ENCODE peak calls at places on chromosomes 2 and 18, in seven cellular contexts. One of them, this sample, is unnamed.

GRCh38 chr2:191479680-191480023 is 198.3 kb upstream of the NABP1 start:
- DNase-seq in ovary: no peak
- DNase-seq in ascending aorta: no peak
- DNase-seq in kidney: no peak
- DNase-seq in esophagus muscularis mucosa: no peak
- DNase-seq in cardiac muscle cell: no peak
- DNase-seq in uterus: no peak
- DNase-seq in this sample: no peak

GRCh38 chr2:43370146-43370545 is 143.7 kb upstream of the ZFP36L2 start:
- DNase-seq in ovary: no peak
- DNase-seq in ascending aorta: no peak
- DNase-seq in kidney: no peak
- DNase-seq in esophagus muscularis mucosa: no peak
- DNase-seq in cardiac muscle cell: no peak
- DNase-seq in uterus: no peak
- DNase-seq in this sample: no peak

GRCh38 chr18:44840053-44840826 is 159.6 kb downstream of the SETBP1 start:
- DNase-seq in ovary: peak; percentile 51
- DNase-seq in ascending aorta: no peak
- DNase-seq in kidney: no peak
- DNase-seq in esophagus muscularis mucosa: no peak
- DNase-seq in cardiac muscle cell: no peak
- DNase-seq in uterus: no peak
- DNase-seq in this sample: no peak

GRCh38 chr2:69221960-69222751 is 164.9 kb downstream of the GFPT1 start:
- DNase-seq in ovary: no peak
- DNase-seq in ascending aorta: no peak
- DNase-seq in kidney: no peak
- DNase-seq in esophagus muscularis mucosa: no peak
- DNase-seq in cardiac muscle cell: no peak
- DNase-seq in uterus: no peak
- DNase-seq in this sample: no peak

GRCh38 chr2:109470121-109470921 is 143.4 kb downstream of the SEPTIN10 start:
- DNase-seq in ovary: no peak
- DNase-seq in ascending aorta: no peak
- DNase-seq in kidney: no peak
- DNase-seq in esophagus muscularis mucosa: no peak
- DNase-seq in cardiac muscle cell: no peak
- DNase-seq in uterus: no peak
- DNase-seq in this sample: peak; percentile 43

GRCh38 chr2:86671304-86671981 is 47.8 kb upstream of the RNF103 start:
- DNase-seq in ovary: no peak
- DNase-seq in ascending aorta: no peak
- DNase-seq in kidney: no peak
- DNase-seq in esophagus muscularis mucosa: no peak
- DNase-seq in cardiac muscle cell: no peak
- DNase-seq in uterus: no peak
- DNase-seq in this sample: no peak

GRCh38 chr2:62195421-62196277 is at the start of gene B3GNT2:
- DNase-seq in ovary: peak; percentile 87
- DNase-seq in ascending aorta: peak; percentile 88
- DNase-seq in kidney: peak; percentile 95
- DNase-seq in esophagus muscularis mucosa: peak; percentile 95
- DNase-seq in cardiac muscle cell: peak; percentile 88
- DNase-seq in uterus: peak; percentile 85
- DNase-seq in this sample: peak; percentile 88

GRCh38 chr2:13413989-13414388 is 697.3 kb downstream of the TRIB2 start:
- DNase-seq in ovary: no peak
- DNase-seq in ascending aorta: no peak
- DNase-seq in kidney: no peak
- DNase-seq in esophagus muscularis mucosa: no peak
- DNase-seq in cardiac muscle cell: no peak
- DNase-seq in uterus: no peak
- DNase-seq in this sample: no peak

GRCh38 chr2:101002562-101003277 is 631 bp downstream of the RPL31 start:
- DNase-seq in ovary: no peak
- DNase-seq in ascending aorta: no peak
- DNase-seq in kidney: no peak
- DNase-seq in esophagus muscularis mucosa: no peak
- DNase-seq in cardiac muscle cell: no peak
- DNase-seq in uterus: no peak
- DNase-seq in this sample: no peak

GRCh38 chr2:226115832-226116200 is 683.8 kb downstream of the IRS1 start:
- DNase-seq in ovary: no peak
- DNase-seq in ascending aorta: no peak
- DNase-seq in kidney: no peak
- DNase-seq in esophagus muscularis mucosa: no peak
- DNase-seq in cardiac muscle cell: no peak
- DNase-seq in uterus: no peak
- DNase-seq in this sample: no peak

GRCh38 chr2:10462178-10463083 is 14.3 kb upstream of the ODC1 start:
- DNase-seq in ovary: no peak
- DNase-seq in ascending aorta: peak; percentile 58
- DNase-seq in kidney: no peak
- DNase-seq in esophagus muscularis mucosa: no peak
- DNase-seq in cardiac muscle cell: no peak
- DNase-seq in uterus: no peak
- DNase-seq in this sample: no peak

GRCh38 chr2:112693596-112693995 is 27.2 kb upstream of the NT5DC4 start:
- DNase-seq in ovary: no peak
- DNase-seq in ascending aorta: no peak
- DNase-seq in kidney: no peak
- DNase-seq in esophagus muscularis mucosa: no peak
- DNase-seq in cardiac muscle cell: no peak
- DNase-seq in uterus: no peak
- DNase-seq in this sample: no peak

GRCh38 chr18:5868218-5868904 is 27.0 kb downstream of the TMEM200C start:
- DNase-seq in ovary: peak; percentile 75
- DNase-seq in ascending aorta: no peak
- DNase-seq in kidney: no peak
- DNase-seq in esophagus muscularis mucosa: no peak
- DNase-seq in cardiac muscle cell: peak; percentile 94
- DNase-seq in uterus: peak; percentile 51
- DNase-seq in this sample: peak; percentile 25

GRCh38 chr18:34742761-34743366 is 32.8 kb downstream of the DTNA start:
- DNase-seq in ovary: no peak
- DNase-seq in ascending aorta: no peak
- DNase-seq in kidney: no peak
- DNase-seq in esophagus muscularis mucosa: no peak
- DNase-seq in cardiac muscle cell: no peak
- DNase-seq in uterus: no peak
- DNase-seq in this sample: no peak

GRCh38 chr2:10686176-10686575 is 3.6 kb downstream of the NOL10 start:
- DNase-seq in ovary: no peak
- DNase-seq in ascending aorta: no peak
- DNase-seq in kidney: no peak
- DNase-seq in esophagus muscularis mucosa: no peak
- DNase-seq in cardiac muscle cell: no peak
- DNase-seq in uterus: no peak
- DNase-seq in this sample: no peak

GRCh38 chr2:212030709-212031108 is 507.9 kb downstream of the ERBB4 start:
- DNase-seq in ovary: no peak
- DNase-seq in ascending aorta: no peak
- DNase-seq in kidney: no peak
- DNase-seq in esophagus muscularis mucosa: no peak
- DNase-seq in cardiac muscle cell: no peak
- DNase-seq in uterus: no peak
- DNase-seq in this sample: no peak

GRCh38 chr18:37408676-37409305 is 156.8 kb downstream of the CELF4 start:
- DNase-seq in ovary: no peak
- DNase-seq in ascending aorta: no peak
- DNase-seq in kidney: no peak
- DNase-seq in esophagus muscularis mucosa: no peak
- DNase-seq in cardiac muscle cell: no peak
- DNase-seq in uterus: no peak
- DNase-seq in this sample: no peak

GRCh38 chr18:37407571-37407970 is 158.0 kb downstream of the CELF4 start:
- DNase-seq in ovary: no peak
- DNase-seq in ascending aorta: no peak
- DNase-seq in kidney: no peak
- DNase-seq in esophagus muscularis mucosa: no peak
- DNase-seq in cardiac muscle cell: no peak
- DNase-seq in uterus: no peak
- DNase-seq in this sample: no peak

GRCh38 chr18:37412757-37413156 is 152.8 kb downstream of the CELF4 start:
- DNase-seq in ovary: no peak
- DNase-seq in ascending aorta: no peak
- DNase-seq in kidney: no peak
- DNase-seq in esophagus muscularis mucosa: no peak
- DNase-seq in cardiac muscle cell: no peak
- DNase-seq in uterus: no peak
- DNase-seq in this sample: no peak

GRCh38 chr18:37405772-37406171 is 159.8 kb downstream of the CELF4 start:
- DNase-seq in ovary: no peak
- DNase-seq in ascending aorta: no peak
- DNase-seq in kidney: no peak
- DNase-seq in esophagus muscularis mucosa: no peak
- DNase-seq in cardiac muscle cell: no peak
- DNase-seq in uterus: no peak
- DNase-seq in this sample: no peak

GRCh38 chr18:37409870-37410269 is 155.7 kb downstream of the CELF4 start:
- DNase-seq in ovary: no peak
- DNase-seq in ascending aorta: no peak
- DNase-seq in kidney: no peak
- DNase-seq in esophagus muscularis mucosa: no peak
- DNase-seq in cardiac muscle cell: peak; percentile 63
- DNase-seq in uterus: no peak
- DNase-seq in this sample: peak; percentile 50
- H3K4me3 ChIP-seq in ovary: no peak overlapping the region
- H3K4me3 ChIP-seq in ascending aorta: no peak overlapping the region
- H3K4me3 ChIP-seq in kidney: no peak overlapping the region
- H3K4me3 ChIP-seq in esophagus muscularis mucosa: no peak overlapping the region
- H3K4me3 ChIP-seq in cardiac muscle cell: no peak overlapping the region
- H3K4me3 ChIP-seq in uterus: no peak overlapping the region
- H3K4me3 ChIP-seq in this sample: no peak overlapping the region

DNA sequence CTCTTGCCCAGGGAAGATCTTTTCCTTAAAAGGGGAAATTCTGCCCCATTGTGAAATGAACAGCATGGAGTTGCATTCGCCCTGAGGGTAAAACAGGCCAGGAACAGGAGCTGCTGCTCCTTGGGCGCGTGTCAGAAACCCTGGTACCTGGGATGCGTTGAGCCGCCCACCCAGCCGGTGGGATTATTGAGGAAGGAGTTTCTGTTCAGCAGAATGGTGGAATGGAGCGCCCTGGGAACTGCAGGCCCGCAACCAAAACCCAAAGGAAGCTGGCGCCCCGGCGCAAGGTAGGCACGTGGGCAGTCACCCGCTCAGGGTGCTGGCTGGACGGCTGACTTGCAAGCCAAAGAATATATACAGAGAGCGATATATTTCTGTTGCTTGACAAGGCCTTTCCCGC is 73.5 kb downstream of the MTCL1 start:
- DNase-seq in ovary: no peak
- DNase-seq in ascending aorta: no peak
- DNase-seq in kidney: no peak
- DNase-seq in esophagus muscularis mucosa: no peak
- DNase-seq in cardiac muscle cell: no peak
- DNase-seq in uterus: no peak
- DNase-seq in this sample: no peak
- H3K4me1 ChIP-seq in ovary: peaks cover 5% of the 10 kb centered on the region
- H3K4me1 ChIP-seq in ascending aorta: no peaks in the 10 kb centered on the region
- H3K4me1 ChIP-seq in kidney: no peaks in the 10 kb centered on the region
- H3K4me1 ChIP-seq in esophagus muscularis mucosa: no peaks in the 10 kb centered on the region
- H3K4me1 ChIP-seq in cardiac muscle cell: peaks cover 12% of the 10 kb centered on the region
- H3K4me1 ChIP-seq in uterus: no peaks in the 10 kb centered on the region
- H3K4me1 ChIP-seq in this sample: no peaks in the 10 kb centered on the region

GRCh38 chr2:218271865-218272530 is 1.7 kb downstream of the PNKD start:
- DNase-seq in ovary: no peak
- DNase-seq in ascending aorta: no peak
- DNase-seq in kidney: no peak
- DNase-seq in esophagus muscularis mucosa: no peak
- DNase-seq in cardiac muscle cell: no peak
- DNase-seq in uterus: no peak
- DNase-seq in this sample: no peak

GRCh38 chr2:218272531-218273212 is 2.4 kb downstream of the PNKD start:
- DNase-seq in ovary: peak; percentile 83
- DNase-seq in ascending aorta: peak; percentile 98
- DNase-seq in kidney: peak; percentile 95
- DNase-seq in esophagus muscularis mucosa: peak; percentile 97
- DNase-seq in cardiac muscle cell: peak; percentile 83
- DNase-seq in uterus: peak; percentile 89
- DNase-seq in this sample: peak; percentile 86

GRCh38 chr2:218269900-218270720 is at the start of the genes AAMP and PNKD:
- DNase-seq in ovary: peak; percentile 100
- DNase-seq in ascending aorta: peak; percentile 100
- DNase-seq in kidney: peak; percentile 100
- DNase-seq in esophagus muscularis mucosa: peak; percentile 100
- DNase-seq in cardiac muscle cell: peak; percentile 100
- DNase-seq in uterus: peak; percentile 100
- DNase-seq in this sample: peak; percentile 100

GRCh38 chr2:218270721-218271486 is 585 bp downstream of the PNKD start:
- DNase-seq in ovary: no peak
- DNase-seq in ascending aorta: peak; percentile 64
- DNase-seq in kidney: no peak
- DNase-seq in esophagus muscularis mucosa: no peak
- DNase-seq in cardiac muscle cell: no peak
- DNase-seq in uterus: no peak
- DNase-seq in this sample: no peak

GRCh38 chr2:218271487-218271797 is 1.1 kb downstream of the PNKD start:
- DNase-seq in ovary: no peak
- DNase-seq in ascending aorta: no peak
- DNase-seq in kidney: no peak
- DNase-seq in esophagus muscularis mucosa: no peak
- DNase-seq in cardiac muscle cell: no peak
- DNase-seq in uterus: no peak
- DNase-seq in this sample: no peak
- H3K4me3 ChIP-seq in ovary: peak overlapping the region; percentile 89
- H3K4me3 ChIP-seq in ascending aorta: peak overlapping the region; percentile 79
- H3K4me3 ChIP-seq in kidney: peak overlapping the region; percentile 95
- H3K4me3 ChIP-seq in esophagus muscularis mucosa: peak overlapping the region; percentile 91
- H3K4me3 ChIP-seq in cardiac muscle cell: peak overlapping the region; percentile 71
- H3K4me3 ChIP-seq in uterus: peak overlapping the region; percentile 82
- H3K4me3 ChIP-seq in this sample: peak overlapping the region; percentile 95

DNA sequence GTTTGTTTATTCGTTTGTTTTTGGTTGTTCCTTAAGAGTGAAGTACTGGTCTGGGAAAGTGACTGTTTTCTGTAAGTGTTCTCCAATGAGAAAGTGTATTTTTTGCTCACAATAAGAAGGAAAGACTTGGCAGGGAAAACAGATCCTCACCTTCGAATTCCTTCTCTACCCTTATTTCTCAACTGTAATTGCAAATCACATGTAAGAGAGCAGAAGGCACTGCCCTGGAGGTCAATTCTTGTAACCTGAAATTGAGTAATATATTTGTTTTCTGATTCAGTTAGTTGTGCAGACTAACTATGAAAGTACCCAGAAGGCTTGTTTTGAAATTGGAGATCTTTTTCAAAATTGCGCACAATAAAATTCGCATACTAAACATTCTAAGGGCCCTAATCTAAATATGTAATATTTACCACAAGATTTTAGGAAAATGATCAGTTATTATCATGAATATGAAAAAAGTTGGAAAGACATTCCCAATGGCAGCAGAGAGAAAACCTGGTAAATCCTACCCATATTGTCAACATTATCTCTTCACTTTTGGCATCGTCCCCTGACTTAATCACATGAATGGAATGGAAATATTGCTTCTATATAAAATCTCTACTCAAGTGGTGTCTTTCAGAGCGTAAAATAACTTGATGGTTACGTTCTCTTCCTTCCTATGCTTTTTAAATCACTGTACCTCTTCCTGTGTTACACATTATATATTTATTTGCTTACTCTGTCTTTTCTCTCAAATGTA is 24.1 kb downstream of the TFPI start:
- DNase-seq in ovary: no peak
- DNase-seq in ascending aorta: no peak
- DNase-seq in kidney: no peak
- DNase-seq in esophagus muscularis mucosa: no peak
- DNase-seq in cardiac muscle cell: no peak
- DNase-seq in uterus: no peak
- DNase-seq in this sample: no peak
- H3K4me1 ChIP-seq in ovary: no peaks in the 10 kb centered on the region
- H3K4me1 ChIP-seq in ascending aorta: peaks cover 7% of the 10 kb centered on the region
- H3K4me1 ChIP-seq in kidney: no peaks in the 10 kb centered on the region
- H3K4me1 ChIP-seq in esophagus muscularis mucosa: no peaks in the 10 kb centered on the region
- H3K4me1 ChIP-seq in cardiac muscle cell: no peaks in the 10 kb centered on the region
- H3K4me1 ChIP-seq in uterus: no peaks in the 10 kb centered on the region
- H3K4me1 ChIP-seq in this sample: peaks cover 23% of the 10 kb centered on the region

This sample was measured in left ventricle myocardium inferior.